ENCODE peak calls at places on chromosome 6, in seven cellular contexts. W is COR-L47; H is heart left ventricle; J is activated CD4-positive, alpha-beta T cell treated with anti-CD3 and anti-CD28 coated beads, Interleukin-2, amount 50 U/mL, for 24 hours; O is activated CD8-positive, alpha-beta T cell treated with anti-CD3 and anti-CD28 coated beads, Interleukin-2, amount 10 ng/mL, durations not matched to agents 7 days and 5 days; B is SW 1271; S is astrocyte of the hippocampus. U is an unnamed sample.

GRCh38 chr6:151577257-151577656 is 83.4 kb downstream of the CCDC170 start:
- DNase-seq in B (no peak), H (no peak), O (no peak), J (no peak), W (no peak), S (no peak), U (no peak)

GRCh38 chr6:44043036-44043478 is 84.2 kb downstream of the MRPL14 start:
- DNase-seq in H (no peak), J (no peak), W (no peak), S (no peak), O (no peak), B (peak; percentile 45), U (no peak)

GRCh38 chr6:137234505-137234863 is 15.3 kb upstream of the IFNGR1 start:
- DNase-seq in S (no peak), H (no peak), J (no peak), W (no peak), B (no peak), O (no peak), U (no peak)

GRCh38 chr6:139925894-139926641 is 551.6 kb upstream of the CITED2 start:
- DNase-seq in S (peak; percentile 71), H (no peak), B (no peak), O (no peak), W (no peak), J (no peak), U (no peak)

GRCh38 chr6:44041461-44042260 is 85.6 kb downstream of the MRPL14 start:
- DNase-seq in S (peak; percentile 93), W (no peak), H (no peak), B (peak; percentile 81), J (no peak), O (no peak), U (peak; percentile 96)

GRCh38 chr6:154341876-154342275 is 14.7 kb downstream of the IPCEF1 start:
- DNase-seq in B (no peak), J (no peak), H (no peak), S (peak; percentile 35), W (no peak), O (no peak), U (no peak)

GRCh38 chr6:32982702-32983492 is 14.5 kb downstream of the BRD2 start:
- DNase-seq in W (no peak), O (no peak), S (no peak), H (no peak), B (no peak), J (no peak), U (no peak)

GRCh38 chr6:132703936-132704335 is 9.9 kb downstream of the VNN1 start:
- DNase-seq in S (no peak), B (no peak), J (no peak), O (no peak), H (no peak), W (no peak), U (no peak)

GRCh38 chr6:119173249-119174084 is 95.0 kb upstream of the FAM184A start:
- DNase-seq in J (no peak), B (no peak), W (no peak), H (no peak), O (no peak), S (no peak), U (no peak)

GRCh38 chr6:111759836-111760785 is 113.1 kb downstream of the FYN start:
- DNase-seq in H (no peak), O (peak; percentile 49), S (peak; percentile 68), W (no peak), B (no peak), J (peak; percentile 56), U (peak; percentile 55)

GRCh38 chr6:129120856-129121255 is 237.9 kb downstream of the LAMA2 start:
- DNase-seq in H (no peak), B (no peak), W (no peak), O (no peak), J (no peak), S (peak; percentile 40), U (no peak)

GRCh38 chr6:7773322-7773721 is 47.4 kb downstream of the BMP6 start:
- DNase-seq in J (no peak), H (no peak), S (no peak), B (no peak), W (no peak), O (no peak), U (no peak)

GRCh38 chr6:151808331-151809241 is 1.1 kb downstream of the ESR1 start:
- DNase-seq in O (no peak), W (no peak), J (no peak), S (peak; percentile 27), H (no peak), B (no peak), U (no peak)

GRCh38 chr6:55009114-55009513 is 162.5 kb downstream of the FAM83B start:
- DNase-seq in O (no peak), J (no peak), H (no peak), S (no peak), W (no peak), B (no peak), U (no peak)

GRCh38 chr6:16473908-16474791 is 235.8 kb downstream of the GMPR start:
- DNase-seq in W (no peak), J (no peak), S (no peak), H (no peak), O (no peak), B (no peak), U (no peak)

GRCh38 chr6:38148606-38149005 is 329.1 kb downstream of the ZFAND3 start:
- DNase-seq in B (no peak), J (no peak), S (no peak), O (no peak), H (no peak), W (no peak), U (no peak)

GRCh38 chr6:42404494-42404893 is 47.2 kb downstream of the TRERF1 start:
- DNase-seq in O (peak; percentile 34), J (peak; percentile 25), S (peak; percentile 32), W (no peak), H (no peak), B (no peak), U (peak; percentile 15)